ENCODE peak calls at places on chromosome 22, in six cellular contexts. One of them, this sample, is unnamed.
A peak's percentile ranks its signal among the peaks of the same experiment; 100 is the strongest.

GRCh38 chr22:26766510-26767350 is 109.3 kb downstream of the MIAT start:
- DNase-seq in transverse colon: no peak
- DNase-seq in A549: no peak
- DNase-seq in HCT116: no peak
- DNase-seq in uterus: no peak
- DNase-seq in IMR-90: no peak
- DNase-seq in this sample: no peak

GRCh38 chr22:43892183-43892894 is 526 bp upstream of the PNPLA5 start:
- DNase-seq in A549: no peak
- DNase-seq in HCT116: no peak
- DNase-seq in uterus: no peak
- DNase-seq in transverse colon: no peak
- DNase-seq in IMR-90: no peak
- DNase-seq in this sample: no peak

GRCh38 chr22:36765943-36766450 is 9.9 kb downstream of the IFT27 start:
- DNase-seq in A549: no peak
- DNase-seq in HCT116: no peak
- DNase-seq in transverse colon: no peak
- DNase-seq in IMR-90: peak; percentile 59
- DNase-seq in uterus: no peak
- DNase-seq in this sample: no peak

GRCh38 chr22:24176630-24177029 is 4.7 kb upstream of the SUSD2 start:
- DNase-seq in IMR-90: no peak
- DNase-seq in HCT116: no peak
- DNase-seq in transverse colon: no peak
- DNase-seq in uterus: no peak
- DNase-seq in A549: no peak
- DNase-seq in this sample: peak; percentile 89

GRCh38 chr22:37080838-37081237 is 28.7 kb downstream of the TMPRSS6 start:
- DNase-seq in HCT116: no peak
- DNase-seq in IMR-90: no peak
- DNase-seq in uterus: no peak
- DNase-seq in transverse colon: no peak
- DNase-seq in A549: no peak
- DNase-seq in this sample: no peak

GRCh38 chr22:27983361-27983791 is 64.3 kb upstream of the PITPNB start:
- DNase-seq in transverse colon: no peak
- DNase-seq in A549: no peak
- DNase-seq in IMR-90: no peak
- DNase-seq in HCT116: no peak
- DNase-seq in uterus: peak; percentile 16
- DNase-seq in this sample: no peak

GRCh38 chr22:42808516-42808915 is 48.6 kb downstream of the ARFGAP3 start:
- DNase-seq in uterus: no peak
- DNase-seq in A549: no peak
- DNase-seq in transverse colon: no peak
- DNase-seq in HCT116: no peak
- DNase-seq in IMR-90: no peak
- DNase-seq in this sample: no peak

GRCh38 chr22:46799626-46800025 is 37.2 kb downstream of the TBC1D22A start:
- DNase-seq in transverse colon: no peak
- DNase-seq in uterus: no peak
- DNase-seq in A549: no peak
- DNase-seq in HCT116: no peak
- DNase-seq in IMR-90: no peak
- DNase-seq in this sample: no peak

GRCh38 chr22:38831166-38831945 is 12.5 kb downstream of the NPTXR start:
- DNase-seq in IMR-90: peak; percentile 60
- DNase-seq in A549: peak; percentile 59
- DNase-seq in uterus: no peak
- DNase-seq in HCT116: no peak
- DNase-seq in transverse colon: no peak
- DNase-seq in this sample: no peak

GRCh38 chr22:35437038-35437437 is 37.1 kb downstream of the MCM5 start:
- DNase-seq in IMR-90: no peak
- DNase-seq in transverse colon: no peak
- DNase-seq in HCT116: peak; percentile 38
- DNase-seq in uterus: no peak
- DNase-seq in A549: peak; percentile 72
- DNase-seq in this sample: no peak

GRCh38 chr22:49391436-49391835 is 436.2 kb downstream of the BRD1 start:
- DNase-seq in uterus: no peak
- DNase-seq in IMR-90: no peak
- DNase-seq in transverse colon: no peak
- DNase-seq in A549: no peak
- DNase-seq in HCT116: no peak
- DNase-seq in this sample: no peak

DNA sequence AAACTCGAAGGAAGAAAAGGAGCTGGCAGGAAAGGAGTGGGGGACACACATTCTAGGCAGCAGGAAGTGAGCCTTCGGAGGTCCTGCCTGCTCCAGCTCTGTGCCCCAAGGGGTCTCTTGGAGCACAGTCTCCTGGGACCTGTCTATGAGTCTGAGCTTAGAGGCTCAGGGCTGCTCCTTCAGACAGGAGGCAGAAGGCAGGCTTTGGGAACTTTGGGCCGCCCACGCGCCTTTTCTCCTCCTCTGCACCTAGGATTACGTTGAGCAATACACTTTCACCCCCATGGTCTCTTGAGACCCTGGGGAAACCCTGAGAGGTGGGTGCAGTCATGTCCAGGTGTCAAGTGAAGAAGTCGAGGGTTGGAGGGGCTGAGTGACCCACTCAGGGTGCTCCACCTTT is 965 bp downstream of the TCN2 start:
- DNase-seq in IMR-90: no peak
- DNase-seq in uterus: no peak
- DNase-seq in transverse colon: no peak
- DNase-seq in HCT116: no peak
- DNase-seq in A549: no peak
- DNase-seq in this sample: no peak
- H3K4me3 ChIP-seq in IMR-90: no peak overlapping the region
- H3K4me3 ChIP-seq in uterus: no peak overlapping the region
- H3K4me3 ChIP-seq in transverse colon: no peak overlapping the region
- H3K4me3 ChIP-seq in HCT116: no peak overlapping the region
- H3K4me3 ChIP-seq in A549: no peak overlapping the region
- H3K4me3 ChIP-seq in this sample: peak overlapping the region; percentile 72

GRCh38 chr22:40819741-40820140 is 595 bp upstream of the SLC25A17 start:
- DNase-seq in uterus: peak; percentile 31
- DNase-seq in HCT116: no peak
- DNase-seq in A549: no peak
- DNase-seq in transverse colon: no peak
- DNase-seq in IMR-90: peak; percentile 42
- DNase-seq in this sample: no peak
- TF ChIP-seq POLR2A in uterus: no peak
- TF ChIP-seq POLR2A in HCT116: no peak
- TF ChIP-seq POLR2A in A549: no peak
- TF ChIP-seq POLR2A in transverse colon: no peak
- TF ChIP-seq POLR2A in IMR-90: no peak
- TF ChIP-seq POLR2A in this sample: no peak

GRCh38 chr22:21734540-21735197 is 925 bp downstream of the YPEL1 start:
- DNase-seq in uterus: no peak
- DNase-seq in A549: no peak
- DNase-seq in IMR-90: no peak
- DNase-seq in HCT116: no peak
- DNase-seq in transverse colon: no peak
- DNase-seq in this sample: no peak

GRCh38 chr22:21738081-21738480 is 2.5 kb upstream of the YPEL1 start:
- DNase-seq in uterus: no peak
- DNase-seq in transverse colon: no peak
- DNase-seq in HCT116: no peak
- DNase-seq in IMR-90: no peak
- DNase-seq in A549: no peak
- DNase-seq in this sample: no peak

GRCh38 chr22:21735198-21736083 is at the start of gene YPEL1:
- DNase-seq in A549: peak; percentile 94
- DNase-seq in uterus: peak; percentile 94
- DNase-seq in IMR-90: peak; percentile 95
- DNase-seq in transverse colon: peak; percentile 97
- DNase-seq in HCT116: peak; percentile 70
- DNase-seq in this sample: peak; percentile 97

GRCh38 chr22:21736948-21737347 is 1.4 kb upstream of the YPEL1 start:
- DNase-seq in HCT116: no peak
- DNase-seq in IMR-90: no peak
- DNase-seq in transverse colon: no peak
- DNase-seq in uterus: no peak
- DNase-seq in A549: no peak
- DNase-seq in this sample: no peak

DNA sequence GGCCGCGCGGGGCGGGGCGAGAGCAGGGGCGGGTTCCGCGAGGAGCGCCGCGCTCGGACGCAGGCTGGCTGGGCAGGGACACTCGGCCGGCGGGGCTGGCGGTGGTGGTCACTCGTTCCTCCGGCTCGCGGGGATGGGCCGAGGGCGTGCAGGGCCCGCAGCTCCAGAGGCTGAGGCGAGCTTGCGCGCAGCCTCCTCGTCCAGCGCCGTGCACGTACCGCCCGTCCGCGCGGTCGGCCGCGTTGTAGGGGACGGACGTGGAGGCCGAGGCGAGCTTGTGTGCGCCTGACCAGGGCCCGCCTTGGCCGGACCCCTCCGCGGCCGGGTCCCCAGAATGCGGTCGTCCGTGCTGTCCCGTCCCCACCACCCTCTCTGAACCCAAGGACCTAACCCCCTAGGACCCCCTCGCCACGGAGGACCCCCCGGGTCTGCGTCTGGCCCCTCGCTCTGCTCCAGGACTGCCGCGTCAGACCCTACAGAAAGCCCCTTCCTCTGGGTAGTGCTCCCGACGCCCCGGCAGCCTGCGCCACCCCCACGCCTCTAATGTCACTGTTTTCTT is 569 bp upstream of the YPEL1 start:
- DNase-seq in HCT116: no peak
- DNase-seq in uterus: peak; percentile 32
- DNase-seq in A549: no peak
- DNase-seq in transverse colon: no peak
- DNase-seq in IMR-90: no peak
- DNase-seq in this sample: no peak
- H3K4me3 ChIP-seq in HCT116: no peak overlapping the region
- H3K4me3 ChIP-seq in uterus: peak overlapping the region; percentile 46
- H3K4me3 ChIP-seq in A549: peak overlapping the region; percentile 48
- H3K4me3 ChIP-seq in transverse colon: peak overlapping the region; percentile 41
- H3K4me3 ChIP-seq in IMR-90: peak overlapping the region; percentile 59
- H3K4me3 ChIP-seq in this sample: peak overlapping the region; percentile 54

GRCh38 chr22:18076060-18076497 is 1.7 kb upstream of the PEX26 start:
- DNase-seq in A549: peak; percentile 83
- DNase-seq in IMR-90: peak; percentile 91
- DNase-seq in uterus: peak; percentile 74
- DNase-seq in HCT116: peak; percentile 75
- DNase-seq in transverse colon: peak; percentile 63
- DNase-seq in this sample: peak; percentile 69

GRCh38 chr22:18077087-18077638 is 627 bp upstream of the PEX26 start:
- DNase-seq in HCT116: no peak
- DNase-seq in A549: no peak
- DNase-seq in uterus: no peak
- DNase-seq in transverse colon: no peak
- DNase-seq in IMR-90: no peak
- DNase-seq in this sample: no peak

GRCh38 chr22:18079706-18080230 is 2.0 kb downstream of the PEX26 start:
- DNase-seq in uterus: no peak
- DNase-seq in IMR-90: no peak
- DNase-seq in A549: no peak
- DNase-seq in HCT116: no peak
- DNase-seq in transverse colon: no peak
- DNase-seq in this sample: no peak

GRCh38 chr22:18077639-18078328 is at the start of gene PEX26:
- DNase-seq in A549: peak; percentile 93
- DNase-seq in uterus: peak; percentile 93
- DNase-seq in HCT116: peak; percentile 87
- DNase-seq in transverse colon: peak; percentile 96
- DNase-seq in IMR-90: peak; percentile 95
- DNase-seq in this sample: peak; percentile 96

DNA sequence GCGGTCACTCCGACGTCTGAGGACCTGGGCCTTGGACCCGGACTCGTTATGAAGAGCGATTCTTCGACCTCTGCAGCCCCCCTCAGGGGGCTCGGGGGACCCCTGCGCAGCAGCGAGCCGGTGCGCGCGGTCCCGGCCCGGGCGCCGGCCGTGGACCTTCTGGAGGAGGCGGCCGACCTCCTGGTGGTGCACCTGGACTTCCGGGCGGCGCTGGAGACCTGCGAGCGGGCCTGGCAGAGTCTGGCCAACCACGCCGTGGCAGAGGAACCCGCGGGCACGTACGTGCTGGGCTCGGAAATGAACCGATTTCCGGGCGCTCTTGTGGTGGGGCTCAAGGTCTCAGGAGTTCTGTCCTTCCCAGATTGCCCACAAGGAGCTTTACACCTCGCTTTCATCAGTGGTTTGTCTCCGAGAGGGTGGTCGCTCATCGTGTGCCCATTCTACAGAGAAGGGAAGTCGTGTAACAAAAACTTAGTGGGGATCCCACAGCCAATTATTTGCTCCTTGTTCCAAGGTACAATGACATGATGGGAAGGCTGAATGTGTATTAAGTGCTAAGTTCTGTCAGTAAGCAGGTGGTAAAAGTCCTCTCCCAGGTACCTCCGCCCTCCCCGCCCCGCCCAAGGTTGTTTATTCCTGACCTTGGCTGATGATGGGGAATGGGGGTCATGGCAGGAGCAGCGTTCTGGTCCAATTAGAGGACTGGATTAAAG is 695 bp downstream of the PEX26 start:
- DNase-seq in HCT116: no peak
- DNase-seq in transverse colon: peak; percentile 60
- DNase-seq in A549: peak; percentile 25
- DNase-seq in IMR-90: peak; percentile 19
- DNase-seq in uterus: no peak
- DNase-seq in this sample: no peak
- TF ChIP-seq POLR2A in HCT116: no peak
- TF ChIP-seq POLR2A in transverse colon: peak; percentile 41
- TF ChIP-seq POLR2A in A549: no peak
- TF ChIP-seq POLR2A in IMR-90: no peak
- TF ChIP-seq POLR2A in uterus: no peak
- TF ChIP-seq POLR2A in this sample: no peak

GRCh38 chr22:19959587-19960490 is 18.2 kb upstream of the TXNRD2 start:
- DNase-seq in transverse colon: no peak
- DNase-seq in HCT116: no peak
- DNase-seq in IMR-90: no peak
- DNase-seq in uterus: no peak
- DNase-seq in A549: no peak
- DNase-seq in this sample: peak; percentile 37
- H3K4me3 ChIP-seq in transverse colon: peak overlapping the region; percentile 13
- H3K4me3 ChIP-seq in HCT116: no peak overlapping the region
- H3K4me3 ChIP-seq in IMR-90: no peak overlapping the region
- H3K4me3 ChIP-seq in uterus: peak overlapping the region; percentile 13
- H3K4me3 ChIP-seq in A549: no peak overlapping the region
- H3K4me3 ChIP-seq in this sample: peak overlapping the region; percentile 25

GRCh38 chr22:45684752-45685359 is 13.2 kb downstream of the ATXN10 start:
- DNase-seq in uterus: no peak
- DNase-seq in A549: no peak
- DNase-seq in transverse colon: no peak
- DNase-seq in IMR-90: no peak
- DNase-seq in HCT116: no peak
- DNase-seq in this sample: no peak
- TF ChIP-seq POLR2A in uterus: no peak
- TF ChIP-seq POLR2A in A549: no peak
- TF ChIP-seq POLR2A in transverse colon: no peak
- TF ChIP-seq POLR2A in IMR-90: no peak
- TF ChIP-seq POLR2A in HCT116: no peak
- TF ChIP-seq POLR2A in this sample: no peak

This sample was measured in heart left ventricle.